ENCODE peak calls at places on chromosome 9, in nine cellular contexts. G, I, A, M, Q, J, T, Z and Y are unnamed samples.

GRCh38 chr9:20558609-20559016 is 63.7 kb downstream of the MLLT3 start:
- DNase-seq in T (no peak), Z (no peak), A (no peak), G (peak; percentile 10), M (no peak), I (peak; percentile 92), Q (no peak), J (no peak), Y (peak; percentile 84)

GRCh38 chr9:107239474-107239873 is 43.6 kb upstream of the RAD23B start:
- DNase-seq in T (peak; percentile 12), G (peak; percentile 62), M (no peak), Z (no peak), Q (no peak), A (no peak), J (no peak), I (no peak), Y (no peak)

GRCh38 chr9:137449931-137450537 is 8.9 kb upstream of the ENTPD8 start:
- DNase-seq in M (no peak), T (peak; percentile 51), A (no peak), J (no peak), G (no peak), Z (no peak), Q (peak; percentile 6), I (no peak), Y (no peak)

GRCh38 chr9:37037744-37038640 is 3.9 kb upstream of the PAX5 start:
- DNase-seq in Z (no peak), Q (peak; percentile 33), G (no peak), J (no peak), I (no peak), A (no peak), M (no peak), T (no peak), Y (no peak)

GRCh38 chr9:100525563-100525962 is 52.3 kb upstream of the CAVIN4 start:
- DNase-seq in Z (no peak), I (no peak), A (no peak), Q (no peak), M (no peak), G (no peak), J (no peak), T (peak; percentile 3), Y (no peak)

GRCh38 chr9:108779506-108779905 is 76.3 kb downstream of the ACTL7B start:
- DNase-seq in I (no peak), J (no peak), T (no peak), M (no peak), Q (no peak), G (peak; percentile 22), A (no peak), Z (no peak), Y (no peak)

GRCh38 chr9:2235623-2236022 is 220.5 kb downstream of the SMARCA2 start:
- DNase-seq in Q (no peak), G (no peak), T (no peak), I (no peak), Z (no peak), A (no peak), M (no peak), J (no peak), Y (no peak)

GRCh38 chr9:132025766-132026165 is 53.9 kb downstream of the MED27 start:
- DNase-seq in Q (no peak), J (no peak), T (no peak), I (no peak), M (no peak), Z (no peak), A (no peak), G (no peak), Y (no peak)

GRCh38 chr9:79969383-79969782 is 397.6 kb downstream of the TLE4 start:
- DNase-seq in J (no peak), I (no peak), T (no peak), Z (no peak), M (no peak), A (no peak), G (no peak), Q (no peak), Y (no peak)

GRCh38 chr9:133403766-133404439 is 13.9 kb downstream of the REXO4 start:
- DNase-seq in Q (peak; percentile 25), Z (peak; percentile 23), T (peak; percentile 55), I (no peak), G (peak; percentile 77), M (peak; percentile 21), J (no peak), A (no peak), Y (no peak)

GRCh38 chr9:87545858-87546257 is 48.2 kb downstream of the DAPK1 start:
- DNase-seq in I (no peak), Z (no peak), G (no peak), Q (no peak), M (no peak), T (no peak), A (no peak), J (no peak), Y (no peak)

GRCh38 chr9:127877566-127877998 is at the start of gene AK1:
- DNase-seq in J (peak; percentile 61), T (no peak), G (peak; percentile 61), I (no peak), M (no peak), Q (peak; percentile 62), A (no peak), Z (peak; percentile 51), Y (no peak)

GRCh38 chr9:75132244-75132643 is 43.9 kb downstream of the OSTF1 start:
- DNase-seq in T (no peak), J (no peak), G (no peak), Z (no peak), M (no peak), A (no peak), I (no peak), Q (no peak), Y (no peak)

GRCh38 chr9:136787690-136788400 is 3.3 kb upstream of the TMEM141 start:
- DNase-seq in I (peak; percentile 32), J (peak; percentile 70), Z (no peak), A (peak; percentile 43), G (peak; percentile 74), M (no peak), T (peak; percentile 80), Q (peak; percentile 78), Y (no peak)